ENCODE peak calls at places on chromosomes 7 and 10, in six cellular contexts. Z is RWPE1, L is stromal cell of bone marrow, E is GM18507, R is cardiac muscle cell, Y is RPMI8226. N is an unnamed sample.

GRCh38 chr10:119030421-119031250 is 1.1 kb downstream of the NANOS1 start:
- DNase-seq in Y (peak; percentile 82), Z (peak; percentile 41), R (peak; percentile 57), E (peak; percentile 47), L (no peak), N (peak; percentile 85)

GRCh38 chr7:28419717-28420116 is 7.4 kb downstream of the CREB5 start:
- DNase-seq in L (peak; percentile 88), E (no peak), Y (no peak), Z (peak; percentile 55), R (peak; percentile 78), N (no peak)

GRCh38 chr7:102318482-102318971 is 31.9 kb downstream of the SH2B2 start:
- DNase-seq in R (peak; percentile 37), E (no peak), Z (peak; percentile 72), L (no peak), Y (peak; percentile 90), N (no peak)

GRCh38 chr7:55065511-55066229 is 46.9 kb downstream of the EGFR start:
- DNase-seq in R (peak; percentile 84), Y (no peak), Z (peak; percentile 73), E (no peak), L (peak; percentile 65), N (no peak)

GRCh38 chr10:19929466-19930140 is 113.4 kb downstream of the PLXDC2 start:
- DNase-seq in L (peak; percentile 79), E (no peak), R (peak; percentile 78), Y (no peak), Z (peak; percentile 19), N (no peak)

GRCh38 chr7:155380986-155381851 is 76.7 kb upstream of the EN2 start:
- DNase-seq in E (no peak), R (no peak), Z (no peak), L (no peak), Y (no peak), N (no peak)

GRCh38 chr7:151893405-151893923 is 16.5 kb upstream of the PRKAG2 start:
- DNase-seq in E (no peak), Y (no peak), R (no peak), Z (no peak), L (no peak), N (peak; percentile 81)

GRCh38 chr10:28705472-28705871 is 28.2 kb downstream of the BAMBI start:
- DNase-seq in R (no peak), L (no peak), Y (no peak), E (no peak), Z (no peak), N (no peak)

GRCh38 chr7:15068324-15068723 is 165.8 kb upstream of the DGKB start:
- DNase-seq in E (no peak), Z (no peak), Y (no peak), R (no peak), L (no peak), N (no peak)

GRCh38 chr10:106941297-106942034 is 223.0 kb downstream of the SORCS1 start:
- DNase-seq in Z (no peak), E (no peak), Y (no peak), L (no peak), R (no peak), N (no peak)

GRCh38 chr10:7195118-7195517 is 215.7 kb downstream of the SFMBT2 start:
- DNase-seq in R (no peak), Z (no peak), L (no peak), Y (no peak), E (no peak), N (no peak)

GRCh38 chr10:75982611-75983369 is 551.4 kb downstream of the LRMDA start:
- DNase-seq in L (peak; percentile 66), Z (no peak), Y (no peak), R (peak; percentile 10), E (no peak), N (no peak)

GRCh38 chr7:5586279-5586962 is 162.8 kb upstream of the TNRC18 start:
- DNase-seq in Y (peak; percentile 62), L (no peak), E (no peak), R (no peak), Z (no peak), N (no peak)

GRCh38 chr7:135517060-135517459 is 7.2 kb upstream of the CNOT4 start:
- DNase-seq in L (no peak), Y (no peak), Z (no peak), E (no peak), R (no peak), N (no peak)

GRCh38 chr7:107471292-107472070 is 1.6 kb downstream of the GPR22 start:
- DNase-seq in Z (no peak), E (no peak), L (no peak), Y (no peak), R (no peak), N (no peak)

GRCh38 chr7:134996097-134996550 is 9.8 kb downstream of the AGBL3 start:
- DNase-seq in R (peak; percentile 38), Z (no peak), L (no peak), Y (no peak), E (peak; percentile 14), N (no peak)

GRCh38 chr10:25573281-25573680 is 360.7 kb upstream of the MYO3A start:
- DNase-seq in E (no peak), Y (no peak), L (no peak), R (no peak), Z (no peak), N (no peak)

GRCh38 chr7:87934699-87935372 is 785 bp downstream of the ADAM22 start:
- DNase-seq in L (no peak), E (no peak), R (peak; percentile 6), Y (peak; percentile 49), Z (no peak), N (no peak)

N was measured in osteocyte.